ENCODE peak calls at places on chromosomes 12 and 14, in four cellular contexts. One of them, this sample, is unnamed.

GRCh38 chr12:98594050-98594853 is 766 bp downstream of the SLC25A3 start:
- DNase-seq in astrocyte of the spinal cord: peak
- DNase-seq in fibroblast of the aortic adventitia: peak
- DNase-seq in kidney epithelial cell: no peak
- DNase-seq in this sample: no peak

GRCh38 chr12:51846911-51847829 is 1.3 kb downstream of the FIGNL2 start:
- DNase-seq in astrocyte of the spinal cord: no peak
- DNase-seq in fibroblast of the aortic adventitia: no peak
- DNase-seq in kidney epithelial cell: no peak
- DNase-seq in this sample: peak

GRCh38 chr14:106308839-106309389 is 782.5 kb downstream of the TMEM121 start:
- DNase-seq in astrocyte of the spinal cord: no peak
- DNase-seq in fibroblast of the aortic adventitia: no peak
- DNase-seq in kidney epithelial cell: no peak
- DNase-seq in this sample: no peak

GRCh38 chr12:32536000-32536345 is 136.6 kb downstream of the FGD4 start:
- DNase-seq in astrocyte of the spinal cord: no peak
- DNase-seq in fibroblast of the aortic adventitia: no peak
- DNase-seq in kidney epithelial cell: no peak
- DNase-seq in this sample: no peak

GRCh38 chr12:90622431-90622830 is 332.5 kb downstream of the CCER1 start:
- DNase-seq in astrocyte of the spinal cord: peak
- DNase-seq in fibroblast of the aortic adventitia: peak
- DNase-seq in kidney epithelial cell: no peak
- DNase-seq in this sample: no peak

GRCh38 chr12:52243264-52243773 is 10.3 kb downstream of the KRT7 start:
- DNase-seq in astrocyte of the spinal cord: no peak
- DNase-seq in fibroblast of the aortic adventitia: peak
- DNase-seq in kidney epithelial cell: no peak
- DNase-seq in this sample: no peak

GRCh38 chr14:88879016-88879415 is 54.6 kb downstream of the TTC8 start:
- DNase-seq in astrocyte of the spinal cord: peak
- DNase-seq in fibroblast of the aortic adventitia: peak
- DNase-seq in kidney epithelial cell: peak
- DNase-seq in this sample: no peak

GRCh38 chr12:1473418-1473817 is 121.0 kb downstream of the FBXL14 start:
- DNase-seq in astrocyte of the spinal cord: no peak
- DNase-seq in fibroblast of the aortic adventitia: no peak
- DNase-seq in kidney epithelial cell: no peak
- DNase-seq in this sample: no peak

GRCh38 chr12:115227137-115227615 is 543.2 kb upstream of the TBX3 start:
- DNase-seq in astrocyte of the spinal cord: peak
- DNase-seq in fibroblast of the aortic adventitia: peak
- DNase-seq in kidney epithelial cell: peak
- DNase-seq in this sample: no peak

GRCh38 chr12:116172224-116172849 is 105.2 kb downstream of the MED13L start:
- DNase-seq in astrocyte of the spinal cord: no peak
- DNase-seq in fibroblast of the aortic adventitia: no peak
- DNase-seq in kidney epithelial cell: no peak
- DNase-seq in this sample: no peak

GRCh38 chr12:113762155-113762848 is 203.8 kb downstream of the RBM19 start:
- DNase-seq in astrocyte of the spinal cord: no peak
- DNase-seq in fibroblast of the aortic adventitia: no peak
- DNase-seq in kidney epithelial cell: no peak
- DNase-seq in this sample: peak

GRCh38 chr14:91545204-91545603 is 35.1 kb upstream of the PPP4R3A start:
- DNase-seq in astrocyte of the spinal cord: no peak
- DNase-seq in fibroblast of the aortic adventitia: no peak
- DNase-seq in kidney epithelial cell: no peak
- DNase-seq in this sample: no peak

GRCh38 chr12:20404576-20405346 is 36.4 kb downstream of the PDE3A start:
- DNase-seq in astrocyte of the spinal cord: peak
- DNase-seq in fibroblast of the aortic adventitia: peak
- DNase-seq in kidney epithelial cell: no peak
- DNase-seq in this sample: no peak

GRCh38 chr12:68932123-68932700 is 759 bp downstream of the CPM start:
- DNase-seq in astrocyte of the spinal cord: no peak
- DNase-seq in fibroblast of the aortic adventitia: no peak
- DNase-seq in kidney epithelial cell: no peak
- DNase-seq in this sample: no peak

GRCh38 chr12:122064034-122064777 is 14.3 kb upstream of the MLXIP start:
- DNase-seq in astrocyte of the spinal cord: peak
- DNase-seq in fibroblast of the aortic adventitia: peak
- DNase-seq in kidney epithelial cell: peak
- DNase-seq in this sample: peak

GRCh38 chr12:1630081-1630826 is 1.2 kb downstream of the WNT5B start:
- DNase-seq in astrocyte of the spinal cord: peak
- DNase-seq in fibroblast of the aortic adventitia: no peak
- DNase-seq in kidney epithelial cell: no peak
- DNase-seq in this sample: peak

GRCh38 chr12:31227401-31227981 is 98.5 kb downstream of the SINHCAF start:
- DNase-seq in astrocyte of the spinal cord: no peak
- DNase-seq in fibroblast of the aortic adventitia: no peak
- DNase-seq in kidney epithelial cell: no peak
- DNase-seq in this sample: no peak

GRCh38 chr14:77026930-77027537 is 1.5 kb downstream of the IRF2BPL start:
- DNase-seq in astrocyte of the spinal cord: peak
- DNase-seq in fibroblast of the aortic adventitia: peak
- DNase-seq in kidney epithelial cell: no peak
- DNase-seq in this sample: peak

GRCh38 chr12:12683298-12683697 is 12.7 kb downstream of the GPR19 start:
- DNase-seq in astrocyte of the spinal cord: no peak
- DNase-seq in fibroblast of the aortic adventitia: no peak
- DNase-seq in kidney epithelial cell: no peak
- DNase-seq in this sample: no peak
- TF ChIP-seq CTCF in astrocyte of the spinal cord: no peak
- TF ChIP-seq CTCF in fibroblast of the aortic adventitia: no peak
- TF ChIP-seq CTCF in kidney epithelial cell: no peak
- TF ChIP-seq CTCF in this sample: no peak

GRCh38 chr12:49557917-49558215 is 10.1 kb downstream of the MCRS1 start:
- DNase-seq in astrocyte of the spinal cord: no peak
- DNase-seq in fibroblast of the aortic adventitia: no peak
- DNase-seq in kidney epithelial cell: no peak
- DNase-seq in this sample: no peak
- TF ChIP-seq CTCF in astrocyte of the spinal cord: peak
- TF ChIP-seq CTCF in fibroblast of the aortic adventitia: no peak
- TF ChIP-seq CTCF in kidney epithelial cell: peak
- TF ChIP-seq CTCF in this sample: no peak

GRCh38 chr12:108129017-108129812 is at the start of gene WSCD2:
- DNase-seq in astrocyte of the spinal cord: peak
- DNase-seq in fibroblast of the aortic adventitia: no peak
- DNase-seq in kidney epithelial cell: no peak
- DNase-seq in this sample: peak
- TF ChIP-seq CTCF in astrocyte of the spinal cord: peak
- TF ChIP-seq CTCF in fibroblast of the aortic adventitia: peak
- TF ChIP-seq CTCF in kidney epithelial cell: peak
- TF ChIP-seq CTCF in this sample: peak

GRCh38 chr12:132954471-132955048 is 1.5 kb downstream of the ZNF605 start:
- DNase-seq in astrocyte of the spinal cord: peak
- DNase-seq in fibroblast of the aortic adventitia: no peak
- DNase-seq in kidney epithelial cell: no peak
- DNase-seq in this sample: no peak

GRCh38 chr12:132953163-132953425 is 3.0 kb downstream of the ZNF605 start:
- DNase-seq in astrocyte of the spinal cord: no peak
- DNase-seq in fibroblast of the aortic adventitia: no peak
- DNase-seq in kidney epithelial cell: no peak
- DNase-seq in this sample: no peak

GRCh38 chr12:132953771-132954170 is 2.3 kb downstream of the ZNF605 start:
- DNase-seq in astrocyte of the spinal cord: no peak
- DNase-seq in fibroblast of the aortic adventitia: no peak
- DNase-seq in kidney epithelial cell: no peak
- DNase-seq in this sample: no peak

GRCh38 chr12:132955933-132956725 is at the start of gene ZNF605:
- DNase-seq in astrocyte of the spinal cord: peak
- DNase-seq in fibroblast of the aortic adventitia: peak
- DNase-seq in kidney epithelial cell: peak
- DNase-seq in this sample: peak

GRCh38 chr12:132955094-132955932 is 793 bp downstream of the ZNF605 start:
- DNase-seq in astrocyte of the spinal cord: peak
- DNase-seq in fibroblast of the aortic adventitia: peak
- DNase-seq in kidney epithelial cell: no peak
- DNase-seq in this sample: peak
- TF ChIP-seq CTCF in astrocyte of the spinal cord: no peak
- TF ChIP-seq CTCF in fibroblast of the aortic adventitia: no peak
- TF ChIP-seq CTCF in kidney epithelial cell: no peak
- TF ChIP-seq CTCF in this sample: no peak

GRCh38 chr12:100826323-100826722 is 31.7 kb downstream of the ANO4 start:
- DNase-seq in astrocyte of the spinal cord: peak
- DNase-seq in fibroblast of the aortic adventitia: peak
- DNase-seq in kidney epithelial cell: no peak
- DNase-seq in this sample: peak

GRCh38 chr12:100824476-100824875 is 29.9 kb downstream of the ANO4 start:
- DNase-seq in astrocyte of the spinal cord: no peak
- DNase-seq in fibroblast of the aortic adventitia: no peak
- DNase-seq in kidney epithelial cell: no peak
- DNase-seq in this sample: no peak

GRCh38 chr12:100830003-100830795 is 35.6 kb downstream of the ANO4 start:
- DNase-seq in astrocyte of the spinal cord: no peak
- DNase-seq in fibroblast of the aortic adventitia: no peak
- DNase-seq in kidney epithelial cell: no peak
- DNase-seq in this sample: no peak

GRCh38 chr12:100823988-100824387 is 29.4 kb downstream of the ANO4 start:
- DNase-seq in astrocyte of the spinal cord: peak
- DNase-seq in fibroblast of the aortic adventitia: no peak
- DNase-seq in kidney epithelial cell: no peak
- DNase-seq in this sample: no peak

DNA sequence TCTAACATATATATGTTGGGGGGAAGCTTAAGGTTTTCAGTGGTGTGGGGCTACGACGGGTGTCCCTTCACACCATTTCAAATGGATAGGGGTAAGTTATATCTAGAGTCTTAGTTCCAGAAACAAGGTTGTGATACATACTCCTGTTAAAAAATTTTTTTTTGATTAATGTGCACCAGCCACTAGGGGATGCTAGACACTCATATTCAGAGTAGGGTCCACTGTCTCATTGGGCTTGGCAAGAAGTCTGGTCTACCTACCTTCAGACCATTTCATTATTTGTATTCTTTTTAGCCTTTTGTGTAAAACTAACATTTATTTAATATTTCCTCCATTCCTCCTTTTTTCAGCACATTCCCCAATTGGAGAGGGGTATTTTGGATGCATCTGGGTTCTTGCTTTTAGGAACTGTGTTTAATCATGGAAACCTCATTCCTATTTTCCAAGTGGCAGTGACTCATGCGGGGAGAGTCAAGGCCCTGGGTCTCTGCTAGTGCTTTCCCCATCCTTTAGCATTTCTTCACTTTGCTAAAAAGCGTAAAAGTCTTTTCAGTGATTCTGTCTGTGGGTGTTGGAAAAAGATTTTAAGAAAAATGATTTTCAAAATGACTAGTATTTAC is 33.4 kb downstream of the ANO4 start:
- DNase-seq in astrocyte of the spinal cord: peak
- DNase-seq in fibroblast of the aortic adventitia: peak
- DNase-seq in kidney epithelial cell: no peak
- DNase-seq in this sample: peak
- TF ChIP-seq CTCF in astrocyte of the spinal cord: peak
- TF ChIP-seq CTCF in fibroblast of the aortic adventitia: peak
- TF ChIP-seq CTCF in kidney epithelial cell: peak
- TF ChIP-seq CTCF in this sample: peak

GRCh38 chr14:100526057-100526456 is 61.2 kb downstream of the BEGAIN start:
- DNase-seq in astrocyte of the spinal cord: no peak
- DNase-seq in fibroblast of the aortic adventitia: no peak
- DNase-seq in kidney epithelial cell: no peak
- DNase-seq in this sample: no peak

GRCh38 chr14:100524233-100524932 is 62.8 kb downstream of the BEGAIN start:
- DNase-seq in astrocyte of the spinal cord: no peak
- DNase-seq in fibroblast of the aortic adventitia: no peak
- DNase-seq in kidney epithelial cell: no peak
- DNase-seq in this sample: no peak

GRCh38 chr14:100523536-100524025 is 63.6 kb downstream of the BEGAIN start:
- DNase-seq in astrocyte of the spinal cord: no peak
- DNase-seq in fibroblast of the aortic adventitia: no peak
- DNase-seq in kidney epithelial cell: no peak
- DNase-seq in this sample: no peak

GRCh38 chr14:100525615-100526014 is 61.6 kb downstream of the BEGAIN start:
- DNase-seq in astrocyte of the spinal cord: no peak
- DNase-seq in fibroblast of the aortic adventitia: no peak
- DNase-seq in kidney epithelial cell: no peak
- DNase-seq in this sample: no peak

DNA sequence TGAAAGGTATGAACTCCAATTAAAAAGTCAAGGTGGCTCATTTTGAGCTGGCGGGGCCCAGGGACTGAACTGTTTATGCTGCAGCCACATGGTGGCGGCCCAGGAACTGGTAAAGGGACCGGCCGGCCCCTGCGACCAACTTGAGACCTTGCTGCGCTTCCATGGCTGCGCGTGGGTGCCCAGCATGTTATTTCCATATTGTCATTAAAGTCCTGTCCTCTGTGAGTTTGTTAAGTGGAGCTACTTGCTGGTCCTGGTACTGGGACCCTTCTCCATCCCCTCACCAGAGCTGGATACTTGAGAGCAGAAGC is 62.3 kb downstream of the BEGAIN start:
- DNase-seq in astrocyte of the spinal cord: no peak
- DNase-seq in fibroblast of the aortic adventitia: no peak
- DNase-seq in kidney epithelial cell: no peak
- DNase-seq in this sample: peak
- TF ChIP-seq CTCF in astrocyte of the spinal cord: peak
- TF ChIP-seq CTCF in fibroblast of the aortic adventitia: peak
- TF ChIP-seq CTCF in kidney epithelial cell: peak
- TF ChIP-seq CTCF in this sample: peak

DNA sequence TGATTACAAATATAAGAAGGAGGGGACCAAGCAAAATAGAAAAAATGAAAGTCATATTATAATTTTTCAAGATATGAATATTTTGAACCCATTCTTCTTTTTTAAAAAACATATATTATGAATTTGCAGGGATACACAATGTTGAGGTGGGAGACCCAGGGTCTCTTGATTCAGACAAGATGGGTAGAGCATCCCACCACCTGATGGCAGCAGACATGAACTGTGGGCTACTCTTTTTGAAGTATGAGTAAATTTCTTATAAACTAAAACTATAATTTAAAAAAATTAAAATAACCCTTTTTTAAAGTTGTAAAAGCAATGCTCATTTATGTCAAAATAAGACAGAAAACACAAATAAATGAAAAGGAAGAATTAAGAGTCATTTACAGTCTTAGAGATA is 202.7 kb upstream of the PRICKLE1 start:
- DNase-seq in astrocyte of the spinal cord: no peak
- DNase-seq in fibroblast of the aortic adventitia: no peak
- DNase-seq in kidney epithelial cell: no peak
- DNase-seq in this sample: no peak
- TF ChIP-seq CTCF in astrocyte of the spinal cord: peak
- TF ChIP-seq CTCF in fibroblast of the aortic adventitia: no peak
- TF ChIP-seq CTCF in kidney epithelial cell: peak
- TF ChIP-seq CTCF in this sample: peak

GRCh38 chr12:77324763-77325468 is 259.5 kb upstream of the E2F7 start:
- DNase-seq in astrocyte of the spinal cord: peak
- DNase-seq in fibroblast of the aortic adventitia: peak
- DNase-seq in kidney epithelial cell: no peak
- DNase-seq in this sample: peak
- TF ChIP-seq CTCF in astrocyte of the spinal cord: peak
- TF ChIP-seq CTCF in fibroblast of the aortic adventitia: peak
- TF ChIP-seq CTCF in kidney epithelial cell: peak
- TF ChIP-seq CTCF in this sample: peak

This sample was measured in neural crest cell.